ENCODE peak calls at places on chromosomes 13 and 19, in ten cellular contexts. P is ecto neural progenitor cell; W is ACHN; B is Caco-2; C is GM06990; G is anterior cingulate cortex; V is neuronal stem cell; Z is stimulated activated CD8-positive, alpha-beta memory T cell treated with anti-CD3 and anti-CD28 coated beads, Interleukin-4, amount 100 ng/mL, for 24 hours; M is caudate nucleus; J is PC-9. U is an unnamed sample.

GRCh38 chr19:29666634-29667389 is 1.6 kb downstream of the PLEKHF1 start:
- DNase-seq in P (peak), W (peak), B (no peak), C (no peak), G (peak), V (peak), Z (no peak), M (no peak), J (peak), U (peak)

GRCh38 chr19:30253581-30253996 is 118.6 kb upstream of the ZNF536 start:
- DNase-seq in P (no peak), W (no peak), B (no peak), C (no peak), G (no peak), V (no peak), Z (no peak), M (no peak), J (no peak), U (no peak)

GRCh38 chr13:23159587-23160240 is 21.1 kb upstream of the SGCG start:
- DNase-seq in P (peak), W (no peak), B (no peak), C (no peak), G (no peak), V (no peak), Z (no peak), M (no peak), J (no peak), U (no peak)

GRCh38 chr13:99218969-99219368 is 18.3 kb downstream of the UBAC2 start:
- DNase-seq in P (no peak), W (no peak), B (no peak), C (no peak), G (no peak), V (no peak), Z (peak), M (no peak), J (no peak), U (no peak)

GRCh38 chr13:27001705-27002104 is 169.9 kb downstream of the USP12 start:
- DNase-seq in P (no peak), W (no peak), B (peak), C (no peak), G (no peak), V (no peak), Z (no peak), M (no peak), J (no peak), U (no peak)

GRCh38 chr13:20847298-20847697 is 55.2 kb downstream of the XPO4 start:
- DNase-seq in P (no peak), W (no peak), B (no peak), C (no peak), G (no peak), V (no peak), Z (no peak), M (no peak), J (no peak), U (peak)

GRCh38 chr19:42170052-42170451 is 37.8 kb upstream of the POU2F2 start:
- DNase-seq in P (no peak), W (no peak), B (no peak), C (no peak), G (no peak), V (no peak), Z (no peak), M (no peak), J (no peak), U (no peak)

GRCh38 chr19:6709549-6709948 is 10.9 kb downstream of the C3 start:
- DNase-seq in P (no peak), W (no peak), B (no peak), C (no peak), G (no peak), V (no peak), Z (no peak), M (no peak), J (no peak), U (no peak)

GRCh38 chr19:3466630-3467029 is 13.7 kb downstream of the SMIM24 start:
- DNase-seq in P (no peak), W (no peak), B (no peak), C (no peak), G (peak), V (no peak), Z (no peak), M (no peak), J (no peak), U (no peak)

GRCh38 chr19:53908106-53908932 is 759 bp upstream of the CACNG7 start:
- DNase-seq in P (peak), W (no peak), B (no peak), C (peak), G (peak), V (peak), Z (peak), M (peak), J (peak), U (peak)

GRCh38 chr19:36213793-36214387 is 575 bp downstream of the ZNF565 start:
- DNase-seq in P (no peak), W (no peak), B (no peak), C (no peak), G (peak), V (peak), Z (peak), M (no peak), J (no peak), U (no peak)

GRCh38 chr19:4606921-4607678 is 32.2 kb upstream of the TNFAIP8L1 start:
- DNase-seq in P (peak), W (no peak), B (no peak), C (no peak), G (peak), V (peak), Z (no peak), M (no peak), J (no peak), U (peak)

GRCh38 chr13:44364601-44365000 is 9.0 kb upstream of the SERP2 start:
- DNase-seq in P (peak), W (peak), B (peak), C (no peak), G (no peak), V (peak), Z (no peak), M (no peak), J (peak), U (no peak)

GRCh38 chr13:28449826-28450773 is 44.8 kb downstream of the FLT1 start:
- DNase-seq in P (no peak), W (no peak), B (no peak), C (no peak), G (no peak), V (no peak), Z (no peak), M (no peak), J (no peak), U (no peak)

GRCh38 chr13:109243311-109243951 is 543.0 kb downstream of the IRS2 start:
- DNase-seq in P (no peak), W (peak), B (peak), C (no peak), G (no peak), V (no peak), Z (no peak), M (no peak), J (peak), U (peak)

GRCh38 chr19:16203256-16204004 is 5.7 kb downstream of the AP1M1 start:
- DNase-seq in P (no peak), W (no peak), B (no peak), C (no peak), G (no peak), V (no peak), Z (no peak), M (no peak), J (no peak), U (no peak)

GRCh38 chr13:39561971-39562370 is 41.0 kb downstream of the LHFPL6 start:
- DNase-seq in P (no peak), W (no peak), B (no peak), C (no peak), G (no peak), V (no peak), Z (no peak), M (no peak), J (no peak), U (peak)

GRCh38 chr13:31012285-31013024 is 80.0 kb downstream of the TEX26 start:
- DNase-seq in P (no peak), W (peak), B (peak), C (peak), G (no peak), V (no peak), Z (no peak), M (no peak), J (peak), U (peak)

GRCh38 chr13:39263033-39263432 is 224.8 kb downstream of the NHLRC3 start:
- DNase-seq in P (peak), W (peak), B (peak), C (no peak), G (peak), V (peak), Z (peak), M (no peak), J (peak), U (peak)

GRCh38 chr19:54084410-54084809 is 3.2 kb upstream of the TARM1 start:
- DNase-seq in P (no peak), W (no peak), B (no peak), C (no peak), G (no peak), V (no peak), Z (no peak), M (no peak), J (no peak), U (no peak)

GRCh38 chr19:1122972-1123363 is 19.2 kb downstream of the GPX4 start:
- DNase-seq in P (peak), W (peak), B (peak), C (peak), G (no peak), V (peak), Z (no peak), M (no peak), J (peak), U (peak)

GRCh38 chr19:7257148-7258041 is 36.8 kb downstream of the INSR start:
- DNase-seq in P (no peak), W (no peak), B (peak), C (no peak), G (no peak), V (no peak), Z (no peak), M (no peak), J (peak), U (peak)

GRCh38 chr19:30091856-30092255 is 149.8 kb downstream of the URI1 start:
- DNase-seq in P (no peak), W (no peak), B (no peak), C (no peak), G (no peak), V (no peak), Z (no peak), M (no peak), J (no peak), U (no peak)

GRCh38 chr13:83377486-83377885 is 504.8 kb downstream of the SLITRK1 start:
- DNase-seq in P (no peak), W (no peak), B (no peak), C (no peak), G (no peak), V (no peak), Z (no peak), M (no peak), J (no peak), U (no peak)

GRCh38 chr13:107866666-107867623 is 348.4 kb downstream of the LIG4 start:
- DNase-seq in P (peak), W (peak), B (no peak), C (no peak), G (peak), V (peak), Z (no peak), M (peak), J (no peak), U (no peak)

GRCh38 chr13:39760521-39760920 is 105.1 kb downstream of the COG6 start:
- DNase-seq in P (no peak), W (no peak), B (no peak), C (no peak), G (no peak), V (no peak), Z (no peak), M (no peak), J (no peak), U (no peak)

GRCh38 chr13:34352958-34353357 is 535.0 kb downstream of the RFC3 start:
- DNase-seq in P (no peak), W (no peak), B (no peak), C (no peak), G (no peak), V (no peak), Z (no peak), M (no peak), J (no peak), U (no peak)

GRCh38 chr19:10450853-10451609 is 30.7 kb downstream of the PDE4A start:
- DNase-seq in P (no peak), W (no peak), B (peak), C (no peak), G (no peak), V (no peak), Z (no peak), M (no peak), J (no peak), U (peak)

GRCh38 chr19:51799998-51800848 is 5.3 kb downstream of the FPR3 start:
- DNase-seq in P (no peak), W (no peak), B (no peak), C (no peak), G (no peak), V (no peak), Z (no peak), M (no peak), J (no peak), U (no peak)